ENCODE peak calls at places on chromosomes 2 and 18, in ten cellular contexts. S is fibroblast of pulmonary artery, Z is AG04450, W is BJ, Q is cardiac muscle cell, Y is HL-60, E is cardiac fibroblast, N is BE2C, G is GM12865, I is pancreas. O is an unnamed sample.
A peak's percentile ranks its signal among the peaks of the same experiment; 100 is the strongest.

GRCh38 chr2:118371500-118371899 is 283.2 kb downstream of the INSIG2 start:
- DNase-seq in Q (peak; percentile 76), I (peak; percentile 57), W (no peak), S (peak; percentile 36), Y (no peak), Z (peak; percentile 13), E (peak; percentile 65), G (peak; percentile 42), N (peak; percentile 5), O (peak; percentile 51)

GRCh38 chr18:26298107-26298506 is 71.9 kb downstream of the TAF4B start:
- DNase-seq in Q (no peak), G (peak; percentile 7), E (no peak), N (no peak), Y (no peak), I (no peak), Z (no peak), S (no peak), W (no peak), O (no peak)

GRCh38 chr2:139123795-139124194 is 343.6 kb upstream of the NXPH2 start:
- DNase-seq in G (no peak), N (no peak), Z (no peak), Q (no peak), S (no peak), E (no peak), I (no peak), Y (no peak), W (no peak), O (no peak)

GRCh38 chr2:76642122-76642521 is 880.1 kb downstream of the LRRTM4 start:
- DNase-seq in W (no peak), Y (no peak), Z (no peak), S (no peak), E (no peak), I (no peak), Q (peak; percentile 83), G (no peak), N (no peak), O (no peak)

GRCh38 chr18:42087876-42088275 is 132.8 kb downstream of the PIK3C3 start:
- DNase-seq in Q (no peak), S (no peak), E (no peak), G (no peak), I (no peak), Y (no peak), Z (no peak), W (no peak), N (no peak), O (no peak)

GRCh38 chr2:38613126-38613848 is 10.6 kb upstream of the HNRNPLL start:
- DNase-seq in Y (no peak), E (no peak), G (no peak), Q (no peak), N (no peak), W (no peak), I (no peak), S (no peak), Z (no peak), O (no peak)

GRCh38 chr18:40019797-40020392 is 1935.1 kb upstream of the PIK3C3 start:
- DNase-seq in N (no peak), G (no peak), Z (no peak), I (no peak), Q (peak; percentile 8), S (peak; percentile 11), Y (no peak), W (no peak), E (no peak), O (peak; percentile 45)

GRCh38 chr2:147487286-147487979 is 357.4 kb upstream of the ACVR2A start:
- DNase-seq in W (no peak), Y (no peak), E (no peak), G (no peak), N (no peak), S (no peak), I (no peak), Q (peak; percentile 28), Z (no peak), O (no peak)

GRCh38 chr2:29238497-29238896 is 123.3 kb downstream of the CLIP4 start:
- DNase-seq in E (peak; percentile 55), Y (no peak), N (peak; percentile 69), I (peak; percentile 70), S (peak; percentile 45), W (no peak), G (peak; percentile 41), Z (no peak), Q (peak; percentile 39), O (peak; percentile 70)

GRCh38 chr2:98810588-98810928 is 79.6 kb upstream of the MGAT4A start:
- DNase-seq in E (no peak), S (no peak), N (no peak), I (no peak), Q (no peak), Y (no peak), W (no peak), G (no peak), Z (no peak), O (no peak)

GRCh38 chr2:30756051-30756719 is 51.1 kb downstream of the CAPN13 start:
- DNase-seq in Q (no peak), S (no peak), W (peak; percentile 20), Z (no peak), G (no peak), I (peak; percentile 41), Y (no peak), N (peak; percentile 86), E (no peak), O (peak; percentile 2)

GRCh38 chr18:59268722-59269562 is 4.3 kb downstream of the RAX start:
- DNase-seq in I (peak; percentile 78), Y (no peak), N (peak; percentile 57), S (peak; percentile 27), E (no peak), Z (no peak), Q (peak; percentile 85), G (peak; percentile 17), W (no peak), O (peak; percentile 9)
- H3K4me3 ChIP-seq in I (no peak overlapping the region), Y (no peak overlapping the region), N (no peak overlapping the region), S (no peak overlapping the region), E (no peak overlapping the region), Z (no peak overlapping the region), Q (peak overlapping the region; percentile 33), G (no peak overlapping the region), W (no peak overlapping the region), O (no peak overlapping the region)

DNA sequence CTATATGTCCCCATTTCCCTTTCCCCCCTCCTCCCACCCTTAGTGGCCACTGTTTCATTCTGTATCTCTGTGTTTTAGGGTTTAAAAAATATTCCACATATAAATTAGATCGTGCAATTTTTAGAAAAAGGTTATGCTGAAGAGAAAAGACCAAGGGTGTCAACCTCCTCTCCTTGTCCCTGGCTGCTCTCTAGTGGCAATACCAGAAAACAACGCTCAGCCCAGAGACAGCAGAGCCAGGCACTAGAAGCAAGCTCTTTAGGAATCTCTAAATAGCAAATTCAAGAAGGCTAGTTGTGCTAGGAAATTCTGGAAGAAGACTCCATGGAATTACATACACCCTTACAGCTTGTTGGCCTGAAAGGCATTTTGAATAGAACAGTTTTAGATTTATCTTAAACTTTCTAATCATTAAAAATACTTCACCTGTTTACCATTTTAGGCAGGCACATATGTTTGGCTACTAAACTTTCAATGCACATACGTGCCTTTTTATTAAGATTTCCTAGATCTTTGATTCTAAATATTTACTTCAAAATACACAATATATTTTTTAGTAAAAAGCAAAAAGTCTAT is 35.1 kb upstream of the RASGRP3 start:
- DNase-seq in I (no peak), G (peak; percentile 58), Q (peak; percentile 76), Y (no peak), N (peak; percentile 28), W (no peak), E (peak; percentile 84), Z (no peak), S (peak; percentile 84), O (peak; percentile 89)
- TF ChIP-seq CTCF in I (peak; percentile 23), G (peak; percentile 56), Q (peak; percentile 83), Y (peak; percentile 72), N (peak; percentile 71), W (peak; percentile 87), E (peak; percentile 83), Z (peak; percentile 82), S (peak; percentile 87), O (peak; percentile 92)

GRCh38 chr2:177164584-177165052 is 48.0 kb upstream of the HNRNPA3 start:
- DNase-seq in Y (peak; percentile 66), S (peak; percentile 83), Z (no peak), G (peak; percentile 84), N (peak; percentile 70), W (peak; percentile 35), Q (peak; percentile 88), E (peak; percentile 87), I (peak; percentile 88), O (peak; percentile 86)

GRCh38 chr2:177165103-177165583 is 47.5 kb upstream of the HNRNPA3 start:
- DNase-seq in I (no peak), N (peak; percentile 24), E (peak; percentile 67), Y (no peak), W (no peak), S (peak; percentile 66), Z (no peak), Q (no peak), G (peak; percentile 53), O (peak; percentile 62)

GRCh38 chr2:177165731-177166711 is 46.6 kb upstream of the HNRNPA3 start:
- DNase-seq in Q (no peak), E (peak; percentile 32), S (peak; percentile 71), I (no peak), G (peak; percentile 68), Z (no peak), N (peak; percentile 28), W (no peak), Y (no peak), O (peak; percentile 43)

GRCh38 chr2:177164131-177164530 is 48.5 kb upstream of the HNRNPA3 start:
- DNase-seq in G (no peak), Z (no peak), W (no peak), Y (no peak), S (no peak), E (no peak), N (no peak), I (no peak), Q (no peak), O (no peak)

GRCh38 chr2:177161741-177162440 is 50.7 kb upstream of the HNRNPA3 start:
- DNase-seq in Q (peak; percentile 51), N (no peak), G (peak; percentile 50), Y (no peak), S (peak; percentile 56), Z (no peak), W (no peak), E (peak; percentile 64), I (no peak), O (peak; percentile 65)
- H3K4me3 ChIP-seq in Q (no peak overlapping the region), N (no peak overlapping the region), G (no peak overlapping the region), Y (no peak overlapping the region), S (no peak overlapping the region), Z (no peak overlapping the region), W (no peak overlapping the region), E (no peak overlapping the region), I (no peak overlapping the region), O (no peak overlapping the region)

GRCh38 chr18:49728542-49728941 is 84.8 kb downstream of the ACAA2 start:
- DNase-seq in W (no peak), Y (peak; percentile 7), N (peak; percentile 30), Q (peak; percentile 38), S (peak; percentile 72), Z (no peak), G (peak; percentile 51), I (peak; percentile 76), E (peak; percentile 69), O (peak; percentile 62)

GRCh38 chr18:49727816-49728215 is 85.5 kb downstream of the ACAA2 start:
- DNase-seq in Q (no peak), I (no peak), S (no peak), N (no peak), G (no peak), W (no peak), Y (no peak), E (no peak), Z (no peak), O (no peak)

GRCh38 chr18:49723648-49724180 is 89.6 kb downstream of the ACAA2 start:
- DNase-seq in N (no peak), I (no peak), S (peak; percentile 93), Q (no peak), E (peak; percentile 65), G (peak; percentile 45), W (no peak), Y (no peak), Z (no peak), O (no peak)

GRCh38 chr18:49726564-49726963 is 86.8 kb downstream of the ACAA2 start:
- DNase-seq in G (no peak), Q (no peak), N (no peak), Y (no peak), E (no peak), Z (no peak), I (no peak), S (no peak), W (no peak), O (peak; percentile 56)

GRCh38 chr18:49725809-49726514 is 87.4 kb downstream of the ACAA2 start:
- DNase-seq in N (peak; percentile 39), Y (no peak), E (peak; percentile 97), Z (peak; percentile 94), Q (peak; percentile 56), S (peak; percentile 100), W (peak; percentile 89), G (no peak), I (no peak), O (peak; percentile 99)
- TF ChIP-seq CTCF in N (no peak), Y (no peak), E (peak; percentile 24), Z (peak; percentile 47), Q (peak; percentile 20), S (peak; percentile 24), W (peak; percentile 46), G (no peak), I (no peak), O (peak; percentile 50)